ENCODE peak calls at places on chromosomes 6 and 20, in seven cellular contexts. R, D, B, Y, Q, Z and O are unnamed samples.

GRCh38 chr20:50144362-50144761 is 9.2 kb downstream of the PEDS1 start:
- DNase-seq in R (peak; percentile 62), D (peak; percentile 39), B (peak; percentile 34), Y (no peak), Q (peak; percentile 49), Z (peak; percentile 81), O (no peak)

GRCh38 chr20:11958852-11959251 is 41.2 kb downstream of the BTBD3 start:
- DNase-seq in R (no peak), D (no peak), B (no peak), Y (no peak), Q (no peak), Z (no peak), O (no peak)

GRCh38 chr6:113585246-113585645 is 271.9 kb upstream of the MARCKS start:
- DNase-seq in R (no peak), D (no peak), B (no peak), Y (no peak), Q (no peak), Z (no peak), O (no peak)

GRCh38 chr6:20680697-20681165 is 146.5 kb downstream of the CDKAL1 start:
- DNase-seq in R (no peak), D (no peak), B (no peak), Y (no peak), Q (no peak), Z (no peak), O (no peak)

GRCh38 chr6:18362058-18362561 is 25.0 kb upstream of the RNF144B start:
- DNase-seq in R (no peak), D (no peak), B (no peak), Y (no peak), Q (no peak), Z (no peak), O (no peak)

GRCh38 chr6:140168365-140168764 is 793.9 kb upstream of the CITED2 start:
- DNase-seq in R (no peak), D (no peak), B (no peak), Y (no peak), Q (no peak), Z (no peak), O (no peak)

GRCh38 chr20:3843490-3843889 is 3.1 kb upstream of the MAVS start:
- DNase-seq in R (no peak), D (no peak), B (peak; percentile 42), Y (no peak), Q (peak; percentile 87), Z (peak; percentile 69), O (no peak)

GRCh38 chr20:59043698-59044097 is 1.1 kb upstream of the PRELID3B start:
- DNase-seq in R (no peak), D (no peak), B (no peak), Y (peak; percentile 11), Q (no peak), Z (no peak), O (no peak)

GRCh38 chr6:14072084-14072483 is 45.5 kb upstream of the CD83 start:
- DNase-seq in R (no peak), D (no peak), B (no peak), Y (no peak), Q (no peak), Z (no peak), O (no peak)

GRCh38 chr6:44304282-44305199 is 8.6 kb downstream of the AARS2 start:
- DNase-seq in R (no peak), D (no peak), B (no peak), Y (no peak), Q (peak; percentile 35), Z (peak; percentile 44), O (no peak)

GRCh38 chr20:47875302-47876025 is 90.2 kb upstream of the SULF2 start:
- DNase-seq in R (no peak), D (no peak), B (no peak), Y (no peak), Q (no peak), Z (no peak), O (no peak)

GRCh38 chr20:46823271-46823747 is 71.3 kb upstream of the EYA2 start:
- DNase-seq in R (peak; percentile 37), D (peak; percentile 47), B (peak; percentile 75), Y (peak; percentile 44), Q (no peak), Z (no peak), O (no peak)

GRCh38 chr6:85484941-85485340 is 35.1 kb downstream of the NT5E start:
- DNase-seq in R (no peak), D (no peak), B (no peak), Y (no peak), Q (no peak), Z (no peak), O (no peak)

GRCh38 chr6:136095961-136096360 is 154.2 kb downstream of the MTFR2 start:
- DNase-seq in R (no peak), D (no peak), B (no peak), Y (peak; percentile 23), Q (no peak), Z (no peak), O (no peak)

DNA sequence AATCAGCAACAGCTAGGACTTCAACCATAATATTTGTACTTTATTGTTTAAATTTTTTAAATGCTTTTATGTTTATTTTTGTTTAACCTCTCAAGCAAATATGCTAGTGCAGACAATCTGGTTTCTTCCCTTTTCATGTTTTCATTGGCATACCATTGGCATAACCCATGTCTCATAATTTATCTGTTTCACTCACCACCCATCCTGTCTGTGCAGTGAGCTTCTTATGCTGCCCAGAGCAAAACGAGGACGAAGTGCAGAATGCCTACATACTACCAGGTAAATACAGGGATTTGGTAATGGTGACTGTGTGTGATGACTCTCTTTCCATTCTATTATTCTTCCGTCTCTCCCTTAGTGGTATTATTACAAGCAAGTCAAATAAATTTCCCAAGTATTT is 361.4 kb upstream of the KCNQ5 start:
- DNase-seq in R (no peak), D (no peak), B (no peak), Y (no peak), Q (no peak), Z (no peak), O (no peak)
- H3K4me3 ChIP-seq in R (no peak overlapping the region), D (no peak overlapping the region), B (no peak overlapping the region), Y (no peak overlapping the region), Q (no peak overlapping the region), Z (no peak overlapping the region), O (no peak overlapping the region)

GRCh38 chr6:159693894-159694545 is 979 bp upstream of the SOD2 start:
- DNase-seq in R (peak; percentile 55), D (peak; percentile 52), B (peak; percentile 71), Y (peak; percentile 27), Q (no peak), Z (peak; percentile 73), O (no peak)
- TF ChIP-seq POLR2A in R (no peak), D (no peak), B (no peak), Y (no peak), Q (no peak), Z (peak; percentile 60), O (no peak)

GRCh38 chr6:24780206-24780605 is 5.5 kb downstream of the GMNN start:
- DNase-seq in R (no peak), D (no peak), B (no peak), Y (no peak), Q (no peak), Z (no peak), O (no peak)

GRCh38 chr6:24779416-24779815 is 4.7 kb downstream of the GMNN start:
- DNase-seq in R (no peak), D (no peak), B (no peak), Y (no peak), Q (no peak), Z (peak; percentile 89), O (no peak)

GRCh38 chr6:24778878-24779277 is 4.1 kb downstream of the GMNN start:
- DNase-seq in R (no peak), D (no peak), B (no peak), Y (no peak), Q (no peak), Z (no peak), O (no peak)

GRCh38 chr6:24777227-24777626 is 2.5 kb downstream of the GMNN start:
- DNase-seq in R (no peak), D (no peak), B (no peak), Y (no peak), Q (no peak), Z (no peak), O (no peak)

DNA sequence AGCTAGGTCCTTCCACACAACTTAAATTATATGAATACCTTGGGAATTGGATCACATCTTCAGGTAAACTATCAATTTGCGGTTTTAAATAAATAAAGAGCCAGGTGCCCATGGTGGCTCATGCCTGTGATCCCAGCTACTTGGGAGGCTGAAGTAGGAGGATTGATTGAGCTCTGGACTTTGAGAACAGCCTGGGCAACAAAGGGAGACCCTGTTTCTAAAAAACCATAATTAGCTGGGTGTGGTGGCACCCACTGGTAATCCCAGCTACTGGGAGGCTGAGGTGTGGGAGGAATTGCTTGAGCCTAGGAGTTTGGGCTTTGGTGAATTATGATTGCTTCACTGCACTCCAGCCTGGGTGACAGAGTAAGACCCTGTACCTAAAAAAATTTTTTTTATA is 3.4 kb downstream of the GMNN start:
- DNase-seq in R (no peak), D (no peak), B (no peak), Y (no peak), Q (no peak), Z (no peak), O (no peak)
- H3K4me3 ChIP-seq in R (no peak overlapping the region), D (peak overlapping the region; percentile 9), B (no peak overlapping the region), Y (no peak overlapping the region), Q (no peak overlapping the region), Z (peak overlapping the region; percentile 99), O (no peak overlapping the region)

GRCh38 chr6:33697845-33698244 is 13.7 kb downstream of the UQCC2 start:
- DNase-seq in R (no peak), D (no peak), B (no peak), Y (no peak), Q (no peak), Z (no peak), O (no peak)

GRCh38 chr6:33699131-33699530 is 12.4 kb downstream of the UQCC2 start:
- DNase-seq in R (no peak), D (no peak), B (no peak), Y (peak; percentile 25), Q (no peak), Z (no peak), O (no peak)

GRCh38 chr6:33698494-33698893 is 13.0 kb downstream of the UQCC2 start:
- DNase-seq in R (no peak), D (no peak), B (no peak), Y (no peak), Q (no peak), Z (no peak), O (no peak)

GRCh38 chr6:33700391-33701050 is 11.0 kb downstream of the UQCC2 start:
- DNase-seq in R (no peak), D (peak; percentile 82), B (peak; percentile 84), Y (peak; percentile 78), Q (peak; percentile 57), Z (peak; percentile 58), O (no peak)

DNA sequence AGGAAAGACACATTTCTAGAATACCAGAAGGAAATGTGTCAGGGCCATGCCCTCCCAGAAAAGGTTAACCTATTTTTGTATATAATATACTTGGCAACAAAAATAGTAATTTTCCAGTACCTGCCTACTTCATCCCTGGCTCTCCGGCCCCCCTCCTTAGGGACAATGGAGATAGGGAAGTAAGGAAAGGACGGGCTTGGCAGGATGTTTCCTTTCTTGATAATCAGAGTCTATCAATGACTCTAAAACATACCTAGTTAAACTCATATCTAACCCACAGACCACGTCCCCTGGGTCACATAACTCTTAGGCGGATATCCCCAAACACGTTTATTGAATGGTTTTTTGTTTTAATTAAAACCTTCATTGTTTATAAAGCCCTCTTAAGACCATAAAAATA is 11.8 kb downstream of the UQCC2 start:
- DNase-seq in R (no peak), D (no peak), B (no peak), Y (no peak), Q (no peak), Z (no peak), O (no peak)
- TF ChIP-seq POLR2A in R (no peak), D (no peak), B (no peak), Y (no peak), Q (no peak), Z (no peak), O (no peak)

GRCh38 chr20:23325107-23325506 is 25.5 kb upstream of the NXT1 start:
- DNase-seq in R (no peak), D (no peak), B (no peak), Y (no peak), Q (no peak), Z (no peak), O (no peak)
- H3K4me3 ChIP-seq in R (no peak overlapping the region), D (no peak overlapping the region), B (no peak overlapping the region), Y (no peak overlapping the region), Q (no peak overlapping the region), Z (no peak overlapping the region), O (no peak overlapping the region)